ENCODE peak calls at places on chromosomes 3 and 15, in ten cellular contexts. A is hypothalamus; U is cardiac fibroblast; H is activated T-helper 1 cell treated with anti-CD3 and anti-CD28 coated beads, Interleukin-2, amount 50 U/mL, for 16 hours; N is stimulated activated CD4-positive, alpha-beta T cell treated with anti-CD3 and anti-CD28 coated beads, Interleukin-4, amount 100 ng/mL, for 24 hours; E is naive B cell; P is stomach; I is left colon; W is heart left ventricle; J is cardiac muscle cell. O is an unnamed sample.

GRCh38 chr15:55873024-55873745 is 120.2 kb downstream of the NEDD4 start:
- DNase-seq in H (no peak), N (no peak), U (peak; percentile 43), J (peak; percentile 49), A (no peak), W (no peak), I (no peak), P (no peak), E (no peak), O (no peak)

GRCh38 chr3:40713795-40714194 is 189.0 kb downstream of the ZNF621 start:
- DNase-seq in P (no peak), J (no peak), A (no peak), I (no peak), H (no peak), E (peak; percentile 47), W (no peak), U (no peak), N (no peak), O (no peak)

GRCh38 chr3:33425456-33425855 is 14.7 kb downstream of the UBP1 start:
- DNase-seq in H (no peak), I (no peak), W (no peak), U (peak; percentile 21), A (no peak), N (no peak), P (no peak), J (peak; percentile 44), E (no peak), O (no peak)

GRCh38 chr15:67863442-67863987 is 23.7 kb upstream of the RNU6-1 start:
- DNase-seq in U (peak; percentile 87), H (peak; percentile 54), A (peak; percentile 77), J (peak; percentile 89), N (peak; percentile 73), P (peak; percentile 87), W (peak; percentile 87), E (peak; percentile 64), I (peak; percentile 73), O (peak; percentile 73)

GRCh38 chr3:142857056-142857455 is 31.8 kb downstream of the PCOLCE2 start:
- DNase-seq in I (no peak), J (no peak), E (no peak), H (no peak), N (no peak), U (peak; percentile 17), W (peak; percentile 83), P (peak; percentile 58), A (no peak), O (no peak)

GRCh38 chr15:49062900-49063299 is 16.7 kb upstream of the SECISBP2L start:
- DNase-seq in P (no peak), W (no peak), A (no peak), I (no peak), J (no peak), E (no peak), N (no peak), H (no peak), U (no peak), O (no peak)

GRCh38 chr15:70461992-70462391 is 301.4 kb downstream of the UACA start:
- DNase-seq in U (no peak), N (no peak), P (no peak), I (no peak), A (no peak), J (no peak), W (no peak), H (no peak), E (no peak), O (no peak)

GRCh38 chr3:63654246-63654645 is 1.8 kb downstream of the SNTN start:
- DNase-seq in I (no peak), N (no peak), H (no peak), U (no peak), J (no peak), E (no peak), P (no peak), A (no peak), W (no peak), O (no peak)

GRCh38 chr3:169886671-169887070 is 16.9 kb upstream of the LRRC31 start:
- DNase-seq in H (no peak), W (peak; percentile 89), P (peak; percentile 88), J (peak; percentile 87), E (no peak), U (peak; percentile 88), N (no peak), I (no peak), A (peak; percentile 26), O (peak; percentile 58)

GRCh38 chr3:169430687-169431404 is 232.7 kb downstream of the MECOM start:
- DNase-seq in H (no peak), P (peak; percentile 60), N (no peak), E (no peak), U (peak; percentile 87), W (peak; percentile 28), A (no peak), I (peak; percentile 30), J (peak; percentile 85), O (no peak)

GRCh38 chr3:39105687-39106063 is 1.8 kb downstream of the GORASP1 start:
- DNase-seq in U (no peak), J (no peak), E (no peak), H (no peak), A (no peak), I (no peak), P (no peak), W (no peak), N (no peak), O (no peak)

GRCh38 chr3:99795573-99795972 is 22.1 kb upstream of the CMSS1 start:
- DNase-seq in W (no peak), U (no peak), I (no peak), A (no peak), E (no peak), N (no peak), H (no peak), P (no peak), J (no peak), O (no peak)

GRCh38 chr3:102112706-102113230 is 263.5 kb downstream of the NFKBIZ start:
- DNase-seq in E (no peak), U (no peak), J (no peak), W (no peak), A (no peak), N (no peak), I (no peak), P (no peak), H (no peak), O (no peak)

GRCh38 chr15:50828610-50829206 is 63.2 kb upstream of the SPPL2A start:
- DNase-seq in H (no peak), P (no peak), I (no peak), J (peak; percentile 92), U (peak; percentile 84), N (no peak), A (no peak), E (no peak), W (peak; percentile 36), O (no peak)

GRCh38 chr3:187274977-187275338 is 16.6 kb downstream of the MASP1 start:
- DNase-seq in U (no peak), J (no peak), A (peak; percentile 23), N (no peak), W (no peak), E (no peak), I (no peak), P (no peak), H (no peak), O (no peak)

GRCh38 chr15:45377630-45378148 is 655 bp downstream of the GATM start:
- DNase-seq in I (peak; percentile 35), W (peak; percentile 69), J (no peak), N (no peak), E (no peak), U (no peak), P (peak; percentile 51), H (no peak), A (peak; percentile 32), O (no peak)

GRCh38 chr3:50003766-50004278 is 63.9 kb downstream of the RBM6 start:
- DNase-seq in I (no peak), H (no peak), N (no peak), P (no peak), U (no peak), W (no peak), J (no peak), E (no peak), A (no peak), O (no peak)

GRCh38 chr15:29346998-29347397 is 77.4 kb upstream of the NSMCE3 start:
- DNase-seq in I (no peak), J (no peak), A (no peak), E (no peak), H (no peak), P (no peak), W (no peak), N (no peak), U (no peak), O (no peak)

GRCh38 chr3:22923686-22924085 is 279.4 kb upstream of the UBE2E2 start:
- DNase-seq in N (no peak), A (no peak), P (no peak), W (no peak), E (no peak), U (no peak), J (no peak), I (no peak), H (no peak), O (no peak)

GRCh38 chr3:152175576-152175883 is 93.2 kb upstream of the MBNL1 start:
- DNase-seq in H (no peak), W (no peak), N (no peak), A (no peak), E (no peak), U (peak; percentile 89), I (no peak), P (no peak), J (peak; percentile 87), O (no peak)

GRCh38 chr15:76134537-76134936 is 74.8 kb downstream of the TMEM266 start:
- DNase-seq in P (no peak), U (no peak), J (no peak), H (no peak), E (no peak), A (no peak), I (no peak), W (no peak), N (no peak), O (no peak)

GRCh38 chr15:39874890-39875549 is 45.0 kb downstream of the GPR176 start:
- DNase-seq in U (peak; percentile 67), I (no peak), J (peak; percentile 64), H (no peak), E (no peak), W (no peak), P (peak; percentile 36), A (no peak), N (peak; percentile 18), O (no peak)

GRCh38 chr3:50235716-50236483 is at the start of gene GNAI2:
- DNase-seq in N (peak; percentile 99), P (peak; percentile 99), I (peak; percentile 99), W (peak; percentile 99), J (peak; percentile 99), U (peak; percentile 99), H (peak; percentile 99), A (peak; percentile 98), E (peak; percentile 99), O (peak; percentile 99)

GRCh38 chr3:167866321-167866720 is 130.8 kb downstream of the SERPINI1 start:
- DNase-seq in I (no peak), J (no peak), U (peak; percentile 12), H (no peak), W (no peak), P (no peak), A (no peak), E (no peak), N (no peak), O (no peak)

GRCh38 chr15:90097475-90097874 is 4.8 kb downstream of the IDH2 start:
- DNase-seq in J (no peak), I (no peak), A (no peak), E (peak; percentile 72), H (peak; percentile 44), P (no peak), U (no peak), W (no peak), N (peak; percentile 76), O (no peak)

GRCh38 chr3:180267202-180267843 is 230.6 kb upstream of the PEX5L start:
- DNase-seq in H (no peak), E (no peak), N (no peak), J (no peak), A (no peak), P (no peak), W (no peak), I (no peak), U (no peak), O (no peak)

GRCh38 chr3:73509812-73510211 is 114.9 kb downstream of the PDZRN3 start:
- DNase-seq in E (no peak), U (no peak), P (no peak), J (no peak), N (no peak), H (no peak), W (no peak), I (no peak), A (no peak), O (no peak)

GRCh38 chr15:36644156-36644896 is 64.9 kb downstream of the CDIN1 start:
- DNase-seq in W (no peak), J (no peak), N (no peak), I (no peak), U (no peak), A (no peak), P (no peak), E (no peak), H (no peak), O (no peak)